ENCODE peak calls at places on chromosomes 5 and 9, in five cellular contexts. H, E, C, F and O are unnamed samples.

GRCh38 chr9:37619806-37620205 is 27.4 kb upstream of the TOMM5 start:
- DNase-seq in H (no peak), E (no peak), C (no peak), F (no peak), O (no peak)

GRCh38 chr5:88033191-88033590 is 235.5 kb downstream of the TMEM161B start:
- DNase-seq in H (no peak), E (no peak), C (no peak), F (no peak), O (no peak)

GRCh38 chr9:87350915-87351314 is 146.8 kb upstream of the DAPK1 start:
- DNase-seq in H (no peak), E (no peak), C (no peak), F (no peak), O (no peak)

GRCh38 chr5:37071901-37072581 is 177.1 kb downstream of the CPLANE1 start:
- DNase-seq in H (no peak), E (no peak), C (no peak), F (no peak), O (no peak)

GRCh38 chr9:6123402-6123801 is 92.2 kb upstream of the IL33 start:
- DNase-seq in H (no peak), E (no peak), C (no peak), F (no peak), O (no peak)

GRCh38 chr5:34525761-34526160 is 130.4 kb upstream of the RAI14 start:
- DNase-seq in H (no peak), E (no peak), C (no peak), F (no peak), O (no peak)

GRCh38 chr9:136339173-136339957 is 12.0 kb downstream of the GPSM1 start:
- DNase-seq in H (no peak), E (no peak), C (no peak), F (no peak), O (no peak)

GRCh38 chr5:96051401-96051830 is 89.8 kb upstream of the ELL2 start:
- DNase-seq in H (no peak), E (no peak), C (no peak), F (no peak), O (no peak)

GRCh38 chr9:110251212-110251611 is 5.1 kb downstream of the TXN start:
- DNase-seq in H (no peak), E (no peak), C (no peak), F (no peak), O (no peak)

GRCh38 chr9:101460965-101461364 is 25.4 kb upstream of the ALDOB start:
- DNase-seq in H (no peak), E (no peak), C (no peak), F (no peak), O (no peak)

GRCh38 chr5:157540707-157541451 is 34.7 kb downstream of the ADAM19 start:
- DNase-seq in H (no peak), E (no peak), C (no peak), F (no peak), O (no peak)

GRCh38 chr9:129630967-129631672 is 5.2 kb downstream of the NTMT1 start:
- DNase-seq in H (no peak), E (no peak), C (no peak), F (no peak), O (no peak)

GRCh38 chr9:114248274-114248673 is 74.6 kb upstream of the ORM1 start:
- DNase-seq in H (no peak), E (no peak), C (no peak), F (no peak), O (no peak)

GRCh38 chr5:169583424-169584215 is at the start of gene SPDL1:
- DNase-seq in H (peak), E (peak), C (peak), F (peak), O (peak)

GRCh38 chr9:121318631-121319393 is 50.9 kb downstream of the GSN start:
- DNase-seq in H (no peak), E (no peak), C (no peak), F (peak), O (no peak)

GRCh38 chr5:28576022-28576421 is 1537.6 kb upstream of the CDH9 start:
- DNase-seq in H (no peak), E (no peak), C (no peak), F (no peak), O (no peak)

GRCh38 chr9:589723-590122 is 251.8 kb upstream of the DMRT1 start:
- DNase-seq in H (no peak), E (no peak), C (no peak), F (no peak), O (no peak)

GRCh38 chr9:124412228-124412575 is 3.0 kb downstream of the PSMB7 start:
- DNase-seq in H (no peak), E (no peak), C (no peak), F (no peak), O (no peak)

GRCh38 chr9:124624735-124624992 is 117.5 kb upstream of the NR5A1 start:
- DNase-seq in H (no peak), E (no peak), C (no peak), F (no peak), O (no peak)

GRCh38 chr5:110463116-110463515 is 263.4 kb downstream of the TMEM232 start:
- DNase-seq in H (no peak), E (no peak), C (no peak), F (no peak), O (no peak)

GRCh38 chr5:59358497-59358896 is 535.0 kb downstream of the PDE4D start:
- DNase-seq in H (no peak), E (no peak), C (no peak), F (no peak), O (no peak)

GRCh38 chr9:101394687-101395086 is 3.7 kb downstream of the MRPL50 start:
- DNase-seq in H (no peak), E (no peak), C (no peak), F (no peak), O (no peak)

GRCh38 chr9:137085918-137086530 is 761 bp upstream of the MAN1B1 start:
- DNase-seq in H (no peak), E (no peak), C (no peak), F (peak), O (no peak)

GRCh38 chr5:110045153-110045552 is 355.4 kb downstream of the MAN2A1 start:
- DNase-seq in H (no peak), E (no peak), C (no peak), F (no peak), O (no peak)

DNA sequence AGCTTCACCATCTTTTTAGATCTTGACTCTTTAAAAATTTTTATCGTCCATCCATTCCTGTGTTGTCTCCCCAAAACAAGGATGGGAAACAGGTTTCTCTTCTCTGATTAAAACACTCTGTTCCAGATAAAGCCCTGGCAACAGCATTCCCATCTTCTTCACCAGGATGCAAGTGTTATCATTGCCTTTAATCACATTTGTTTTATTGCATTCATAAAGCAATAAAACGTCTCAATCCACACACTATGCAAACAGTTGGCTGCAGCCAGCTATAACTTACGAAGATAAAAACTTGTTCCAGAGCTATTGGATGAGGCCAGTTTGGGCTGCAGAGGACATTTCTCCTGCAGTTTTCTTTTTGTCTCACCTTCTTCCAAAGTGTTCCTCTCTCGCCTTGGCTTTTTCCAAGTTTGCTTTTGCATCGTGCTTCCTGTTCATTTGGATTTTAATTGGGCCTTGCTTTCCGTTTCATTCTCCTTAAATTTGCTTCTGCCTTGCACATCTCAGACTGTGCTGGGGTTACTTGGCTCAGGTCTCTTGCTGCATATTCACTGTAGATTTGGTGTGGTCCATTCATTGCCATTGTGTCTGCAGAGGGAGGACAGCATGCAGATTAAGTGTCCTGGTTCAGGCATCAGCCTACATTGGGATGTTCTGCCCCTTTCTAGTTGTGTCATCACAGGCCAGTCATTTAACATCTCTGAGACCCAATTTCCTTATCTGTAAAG is 136.5 kb upstream of the LIFR start:
- DNase-seq in H (no peak), E (no peak), C (no peak), F (no peak), O (no peak)
- TF ChIP-seq POLR2AphosphoS5 in H (no peak), E (no peak), C (no peak), F (no peak), O (no peak)

DNA sequence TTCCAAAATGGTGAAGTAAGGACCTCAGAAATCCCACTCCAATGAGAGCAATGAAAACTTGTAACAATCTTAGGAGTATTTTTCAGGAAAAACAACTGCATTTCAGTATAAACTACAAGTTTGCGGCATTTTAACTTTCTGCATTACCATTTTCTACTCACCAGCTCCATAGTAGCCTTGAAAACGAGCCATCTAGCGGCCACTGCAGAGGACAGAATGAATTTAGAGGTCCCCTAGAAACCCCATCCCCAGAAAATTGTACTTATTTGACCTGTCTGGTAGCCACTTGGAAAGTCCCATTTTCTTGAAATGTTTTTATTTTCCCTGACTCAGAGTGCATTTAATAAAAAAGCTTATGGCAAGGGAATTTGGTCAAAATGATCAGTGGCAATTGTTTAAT is 205.4 kb upstream of the ITGA1 start:
- DNase-seq in H (no peak), E (no peak), C (no peak), F (no peak), O (no peak)
- H3K4me3 ChIP-seq in H (no peak), E (no peak), C (no peak), F (no peak), O (no peak)

GRCh38 chr5:149578896-149579295 is 2.4 kb upstream of the ARHGEF37 start:
- DNase-seq in H (no peak), E (no peak), C (no peak), F (no peak), O (no peak)

GRCh38 chr5:149581931-149582768 is 852 bp downstream of the ARHGEF37 start:
- DNase-seq in H (no peak), E (no peak), C (no peak), F (no peak), O (no peak)

GRCh38 chr5:149580808-149581191 is 498 bp upstream of the ARHGEF37 start:
- DNase-seq in H (no peak), E (no peak), C (no peak), F (no peak), O (peak)

GRCh38 chr5:149583394-149583793 is 2.1 kb downstream of the ARHGEF37 start:
- DNase-seq in H (no peak), E (no peak), C (no peak), F (no peak), O (no peak)

GRCh38 chr5:149581192-149581861 is at the start of gene ARHGEF37:
- DNase-seq in H (peak), E (no peak), C (peak), F (peak), O (peak)
- TF ChIP-seq POLR2A in H (no peak), E (no peak), C (no peak), F (no peak), O (no peak)

DNA sequence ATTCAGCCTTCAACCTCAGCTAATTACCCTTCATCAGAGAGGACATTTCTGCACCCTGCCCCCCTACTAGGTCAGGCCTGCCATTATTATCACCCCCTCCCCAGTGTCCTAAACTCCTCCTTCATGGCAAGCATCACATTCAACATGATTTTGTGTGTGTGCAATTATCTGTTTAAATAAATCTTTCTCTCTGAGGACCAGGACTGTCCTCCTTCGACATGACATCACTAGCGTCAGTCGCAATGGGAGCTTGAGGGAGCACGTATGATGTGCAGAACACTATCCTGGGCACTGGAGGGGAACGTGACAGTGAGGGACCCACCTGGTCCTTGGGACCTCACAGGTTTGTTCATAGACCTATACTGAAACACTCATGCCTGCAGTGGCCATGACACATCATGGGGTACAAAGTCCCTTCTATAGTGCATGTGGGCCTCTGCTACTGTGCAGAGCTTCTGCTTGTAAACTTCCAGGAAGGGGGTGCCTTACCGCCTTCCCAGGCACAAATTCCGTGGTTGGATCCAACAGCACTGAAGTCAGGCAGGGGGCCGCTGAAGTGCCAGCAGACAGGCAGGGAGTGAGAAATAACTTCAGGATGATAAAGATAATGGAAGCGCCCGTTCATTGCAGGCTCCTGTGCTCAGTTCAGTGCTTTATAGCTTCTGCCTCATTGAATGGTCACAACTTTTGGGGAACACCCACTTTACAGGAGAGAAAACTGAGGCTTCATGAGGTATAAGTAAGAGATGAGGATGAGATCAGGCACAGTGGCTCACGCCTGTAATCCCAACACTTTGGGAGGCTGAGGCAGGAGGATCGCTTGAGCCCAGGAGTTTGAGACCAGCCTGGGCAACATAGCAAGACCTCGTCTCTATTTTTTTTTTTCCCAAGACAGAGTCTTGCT is 36.0 kb upstream of the STXBP1 start:
- DNase-seq in H (no peak), E (no peak), C (no peak), F (no peak), O (no peak)
- TF ChIP-seq POLR2AphosphoS5 in H (no peak), E (no peak), C (no peak), F (no peak), O (no peak)